ENCODE peak calls at places on chromosomes 2 and 18, in nine cellular contexts. One of them, this sample, is unnamed. For H3K9me3, the result is how much of the 10 kb centered on the place peaks cover.

GRCh38 chr2:85091838-85092237 is 41.4 kb upstream of the TCF7L1 start:
- DNase-seq in GM23248: no peak
- DNase-seq in stomach: no peak
- DNase-seq in tibial nerve: no peak
- DNase-seq in uterus: no peak
- DNase-seq in transverse colon: no peak
- DNase-seq in HepG2: no peak
- DNase-seq in DND-41: no peak
- DNase-seq in sigmoid colon: no peak
- DNase-seq in this sample: no peak

GRCh38 chr2:100504542-100504941 is 34.3 kb downstream of the NMS start:
- DNase-seq in uterus: no peak
- DNase-seq in transverse colon: no peak
- DNase-seq in sigmoid colon: no peak
- DNase-seq in DND-41: no peak
- DNase-seq in stomach: no peak
- DNase-seq in HepG2: no peak
- DNase-seq in GM23248: no peak
- DNase-seq in tibial nerve: no peak
- DNase-seq in this sample: no peak

GRCh38 chr18:6781846-6782245 is 52.3 kb downstream of the ARHGAP28 start:
- DNase-seq in HepG2: no peak
- DNase-seq in sigmoid colon: no peak
- DNase-seq in DND-41: no peak
- DNase-seq in uterus: peak
- DNase-seq in transverse colon: no peak
- DNase-seq in GM23248: peak
- DNase-seq in tibial nerve: no peak
- DNase-seq in stomach: no peak
- DNase-seq in this sample: no peak

GRCh38 chr18:10490401-10491289 is 35.2 kb upstream of the NAPG start:
- DNase-seq in stomach: no peak
- DNase-seq in HepG2: peak
- DNase-seq in uterus: no peak
- DNase-seq in tibial nerve: no peak
- DNase-seq in DND-41: peak
- DNase-seq in transverse colon: peak
- DNase-seq in sigmoid colon: no peak
- DNase-seq in GM23248: no peak
- DNase-seq in this sample: no peak

GRCh38 chr2:85327757-85328617 is at the start of gene TGOLN2:
- DNase-seq in uterus: peak
- DNase-seq in GM23248: peak
- DNase-seq in DND-41: peak
- DNase-seq in transverse colon: peak
- DNase-seq in tibial nerve: peak
- DNase-seq in stomach: peak
- DNase-seq in sigmoid colon: peak
- DNase-seq in HepG2: peak
- DNase-seq in this sample: peak

GRCh38 chr2:69733338-69734039 is 8.4 kb upstream of the ANXA4 start:
- DNase-seq in transverse colon: no peak
- DNase-seq in HepG2: no peak
- DNase-seq in uterus: no peak
- DNase-seq in GM23248: peak
- DNase-seq in DND-41: no peak
- DNase-seq in sigmoid colon: no peak
- DNase-seq in tibial nerve: no peak
- DNase-seq in stomach: no peak
- DNase-seq in this sample: no peak

GRCh38 chr2:74867841-74868658 is 34.1 kb downstream of the HK2 start:
- DNase-seq in HepG2: no peak
- DNase-seq in GM23248: peak
- DNase-seq in DND-41: no peak
- DNase-seq in stomach: peak
- DNase-seq in sigmoid colon: no peak
- DNase-seq in tibial nerve: no peak
- DNase-seq in uterus: no peak
- DNase-seq in transverse colon: no peak
- DNase-seq in this sample: no peak

GRCh38 chr2:65432227-65433190 is at the start of gene SPRED2:
- DNase-seq in uterus: peak
- DNase-seq in DND-41: peak
- DNase-seq in transverse colon: peak
- DNase-seq in sigmoid colon: peak
- DNase-seq in tibial nerve: peak
- DNase-seq in stomach: peak
- DNase-seq in GM23248: peak
- DNase-seq in HepG2: peak
- DNase-seq in this sample: peak

GRCh38 chr2:50004667-50005066 is 850.4 kb upstream of the FSHR start:
- DNase-seq in tibial nerve: no peak
- DNase-seq in transverse colon: no peak
- DNase-seq in HepG2: no peak
- DNase-seq in GM23248: no peak
- DNase-seq in sigmoid colon: no peak
- DNase-seq in DND-41: no peak
- DNase-seq in uterus: no peak
- DNase-seq in stomach: no peak
- DNase-seq in this sample: no peak

GRCh38 chr2:221350621-221351020 is 221.5 kb downstream of the EPHA4 start:
- DNase-seq in stomach: no peak
- DNase-seq in transverse colon: no peak
- DNase-seq in DND-41: no peak
- DNase-seq in HepG2: no peak
- DNase-seq in tibial nerve: no peak
- DNase-seq in uterus: no peak
- DNase-seq in sigmoid colon: no peak
- DNase-seq in GM23248: peak
- DNase-seq in this sample: no peak

GRCh38 chr2:99939135-99939534 is 203.3 kb downstream of the AFF3 start:
- DNase-seq in sigmoid colon: no peak
- DNase-seq in stomach: no peak
- DNase-seq in DND-41: no peak
- DNase-seq in uterus: no peak
- DNase-seq in HepG2: no peak
- DNase-seq in transverse colon: no peak
- DNase-seq in tibial nerve: no peak
- DNase-seq in GM23248: peak
- DNase-seq in this sample: no peak

GRCh38 chr2:95143838-95144237 is 15.8 kb downstream of the ZNF514 start:
- DNase-seq in DND-41: no peak
- DNase-seq in HepG2: no peak
- DNase-seq in GM23248: no peak
- DNase-seq in uterus: no peak
- DNase-seq in stomach: no peak
- DNase-seq in sigmoid colon: no peak
- DNase-seq in transverse colon: no peak
- DNase-seq in tibial nerve: no peak
- DNase-seq in this sample: no peak

DNA sequence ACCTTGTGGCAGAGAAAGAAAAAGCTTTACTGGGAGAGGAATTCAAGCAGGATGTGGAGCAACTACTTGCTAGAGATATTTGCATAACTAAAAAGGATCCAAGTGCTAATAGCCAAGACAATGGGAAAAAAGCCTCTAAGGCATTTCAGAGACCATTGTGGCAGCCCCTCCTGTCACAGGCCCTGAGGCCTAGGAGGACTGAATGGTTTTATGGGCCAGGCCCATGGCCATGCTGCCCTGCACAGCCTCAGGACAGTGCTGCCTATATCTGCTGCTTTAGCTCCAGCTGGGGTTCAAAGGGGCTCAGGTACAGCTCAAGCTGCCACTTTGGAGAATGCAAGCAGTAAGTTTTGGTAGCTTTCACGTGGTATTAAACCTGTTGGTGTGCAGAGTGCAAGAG is 17.1 kb upstream of the MRPS5 start:
- DNase-seq in sigmoid colon: no peak
- DNase-seq in HepG2: no peak
- DNase-seq in stomach: no peak
- DNase-seq in tibial nerve: no peak
- DNase-seq in transverse colon: no peak
- DNase-seq in GM23248: no peak
- DNase-seq in DND-41: no peak
- DNase-seq in uterus: no peak
- DNase-seq in this sample: no peak
- H3K9me3 ChIP-seq in sigmoid colon: under half
- H3K9me3 ChIP-seq in HepG2: half or more
- H3K9me3 ChIP-seq in stomach: half or more
- H3K9me3 ChIP-seq in tibial nerve: under half
- H3K9me3 ChIP-seq in transverse colon: under half
- H3K9me3 ChIP-seq in GM23248: under half
- H3K9me3 ChIP-seq in DND-41: under half
- H3K9me3 ChIP-seq in uterus: under half
- H3K9me3 ChIP-seq in this sample: under half

DNA sequence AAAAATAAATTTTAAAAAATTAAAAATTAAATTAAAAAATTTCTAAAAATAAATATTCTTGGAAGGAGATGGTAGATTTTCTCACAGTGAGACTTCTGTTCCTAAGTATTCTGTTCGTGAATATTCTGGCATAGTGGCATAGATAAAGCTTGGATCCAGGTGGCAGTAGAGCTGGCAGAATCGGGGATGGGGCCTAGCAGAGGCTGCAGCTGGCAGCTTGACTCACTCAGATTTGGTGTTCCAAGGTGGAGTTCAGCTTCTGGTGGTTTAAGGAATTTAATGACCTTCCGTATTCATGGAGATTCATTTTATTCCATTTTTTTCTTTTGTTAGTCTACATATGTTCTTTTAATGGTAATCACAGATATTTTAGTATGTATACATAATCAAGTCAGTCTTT is 19.9 kb downstream of the ARMC9 start:
- DNase-seq in tibial nerve: no peak
- DNase-seq in DND-41: no peak
- DNase-seq in stomach: no peak
- DNase-seq in HepG2: no peak
- DNase-seq in uterus: no peak
- DNase-seq in GM23248: no peak
- DNase-seq in sigmoid colon: peak
- DNase-seq in transverse colon: no peak
- DNase-seq in this sample: no peak
- H3K27ac ChIP-seq in tibial nerve: no peak
- H3K27ac ChIP-seq in DND-41: no peak
- H3K27ac ChIP-seq in stomach: no peak
- H3K27ac ChIP-seq in HepG2: no peak
- H3K27ac ChIP-seq in uterus: no peak
- H3K27ac ChIP-seq in GM23248: no peak
- H3K27ac ChIP-seq in sigmoid colon: peak
- H3K27ac ChIP-seq in transverse colon: peak
- H3K27ac ChIP-seq in this sample: no peak

GRCh38 chr2:168611896-168612650 is 156.0 kb downstream of the CERS6 start:
- DNase-seq in uterus: no peak
- DNase-seq in tibial nerve: no peak
- DNase-seq in HepG2: no peak
- DNase-seq in DND-41: peak
- DNase-seq in transverse colon: no peak
- DNase-seq in stomach: no peak
- DNase-seq in GM23248: no peak
- DNase-seq in sigmoid colon: no peak
- DNase-seq in this sample: peak
- H3K9me3 ChIP-seq in uterus: under half
- H3K9me3 ChIP-seq in tibial nerve: under half
- H3K9me3 ChIP-seq in HepG2: under half
- H3K9me3 ChIP-seq in DND-41: under half
- H3K9me3 ChIP-seq in transverse colon: under half
- H3K9me3 ChIP-seq in stomach: under half
- H3K9me3 ChIP-seq in GM23248: under half
- H3K9me3 ChIP-seq in sigmoid colon: under half
- H3K9me3 ChIP-seq in this sample: under half

GRCh38 chr2:174903243-174903513 is 102.0 kb downstream of the CHN1 start:
- DNase-seq in HepG2: no peak
- DNase-seq in DND-41: no peak
- DNase-seq in transverse colon: no peak
- DNase-seq in GM23248: no peak
- DNase-seq in uterus: no peak
- DNase-seq in sigmoid colon: no peak
- DNase-seq in tibial nerve: no peak
- DNase-seq in stomach: no peak
- DNase-seq in this sample: no peak
- H3K27ac ChIP-seq in HepG2: no peak
- H3K27ac ChIP-seq in DND-41: peak
- H3K27ac ChIP-seq in transverse colon: no peak
- H3K27ac ChIP-seq in GM23248: no peak
- H3K27ac ChIP-seq in uterus: no peak
- H3K27ac ChIP-seq in sigmoid colon: no peak
- H3K27ac ChIP-seq in tibial nerve: no peak
- H3K27ac ChIP-seq in stomach: no peak
- H3K27ac ChIP-seq in this sample: no peak

GRCh38 chr2:16090650-16091575 is 150.6 kb downstream of the MYCN start:
- DNase-seq in HepG2: peak
- DNase-seq in tibial nerve: no peak
- DNase-seq in transverse colon: no peak
- DNase-seq in stomach: no peak
- DNase-seq in GM23248: no peak
- DNase-seq in uterus: no peak
- DNase-seq in DND-41: no peak
- DNase-seq in sigmoid colon: no peak
- DNase-seq in this sample: no peak
- H3K9me3 ChIP-seq in HepG2: under half
- H3K9me3 ChIP-seq in tibial nerve: under half
- H3K9me3 ChIP-seq in transverse colon: under half
- H3K9me3 ChIP-seq in stomach: under half
- H3K9me3 ChIP-seq in GM23248: under half
- H3K9me3 ChIP-seq in uterus: under half
- H3K9me3 ChIP-seq in DND-41: under half
- H3K9me3 ChIP-seq in sigmoid colon: under half
- H3K9me3 ChIP-seq in this sample: under half

DNA sequence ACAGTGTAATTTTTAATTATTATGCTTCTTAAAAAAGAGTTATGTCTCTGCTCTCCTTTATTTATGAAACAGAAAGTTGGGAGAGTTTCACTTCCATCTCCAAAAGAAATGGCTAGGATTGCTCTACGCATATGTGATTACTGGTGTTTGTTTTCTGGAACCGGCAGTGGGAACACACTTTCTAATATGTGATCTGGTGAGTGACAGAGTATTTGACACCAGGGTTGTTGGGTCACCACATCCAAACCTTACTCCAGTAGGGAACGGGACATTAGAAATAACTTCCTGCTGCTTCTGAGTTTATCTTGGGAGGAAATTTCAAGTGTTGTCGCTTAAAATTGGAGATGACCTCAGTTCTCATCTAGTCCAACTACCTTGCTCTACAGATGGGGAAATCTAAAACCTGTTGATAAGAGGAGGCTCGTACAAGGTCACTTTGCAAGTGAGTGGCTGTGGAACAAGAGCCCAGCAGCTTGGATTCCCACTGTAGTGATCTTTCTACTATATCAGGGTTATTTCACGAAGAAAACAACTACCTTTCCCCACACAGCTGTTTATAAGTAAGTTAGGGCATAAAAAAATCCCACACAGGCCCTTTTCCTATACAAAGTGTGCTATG is 108.5 kb downstream of the TTC32 start:
- DNase-seq in DND-41: no peak
- DNase-seq in stomach: no peak
- DNase-seq in GM23248: no peak
- DNase-seq in transverse colon: no peak
- DNase-seq in HepG2: no peak
- DNase-seq in tibial nerve: no peak
- DNase-seq in sigmoid colon: no peak
- DNase-seq in uterus: no peak
- DNase-seq in this sample: no peak
- H3K27ac ChIP-seq in DND-41: no peak
- H3K27ac ChIP-seq in stomach: no peak
- H3K27ac ChIP-seq in GM23248: no peak
- H3K27ac ChIP-seq in transverse colon: no peak
- H3K27ac ChIP-seq in HepG2: no peak
- H3K27ac ChIP-seq in tibial nerve: no peak
- H3K27ac ChIP-seq in sigmoid colon: no peak
- H3K27ac ChIP-seq in uterus: no peak
- H3K27ac ChIP-seq in this sample: no peak

This sample was measured in SJSA1.